ENCODE peak calls at places on chromosomes 5 and 9, in ten cellular contexts. One of them, this sample, is unnamed.

GRCh38 chr5:179974946-179975712 is 67.4 kb upstream of the TBC1D9B start:
- DNase-seq in Caco-2: peak; percentile 56
- DNase-seq in neural progenitor cell: peak; percentile 79
- DNase-seq in fibroblast of the aortic adventitia: no peak
- DNase-seq in astrocyte of the spinal cord: no peak
- DNase-seq in transverse colon: peak; percentile 59
- DNase-seq in coronary artery: no peak
- DNase-seq in mammary epithelial cell: no peak
- DNase-seq in cardiac fibroblast: peak; percentile 32
- DNase-seq in neural crest cell: peak; percentile 39
- DNase-seq in this sample: peak; percentile 64

GRCh38 chr9:81256368-81256767 is 433.0 kb downstream of the TLE1 start:
- DNase-seq in Caco-2: no peak
- DNase-seq in neural progenitor cell: no peak
- DNase-seq in fibroblast of the aortic adventitia: no peak
- DNase-seq in astrocyte of the spinal cord: no peak
- DNase-seq in transverse colon: no peak
- DNase-seq in coronary artery: no peak
- DNase-seq in mammary epithelial cell: no peak
- DNase-seq in cardiac fibroblast: no peak
- DNase-seq in neural crest cell: no peak
- DNase-seq in this sample: no peak

GRCh38 chr5:111853748-111854147 is 96.8 kb upstream of the NREP start:
- DNase-seq in Caco-2: no peak
- DNase-seq in neural progenitor cell: no peak
- DNase-seq in fibroblast of the aortic adventitia: no peak
- DNase-seq in astrocyte of the spinal cord: peak; percentile 28
- DNase-seq in transverse colon: no peak
- DNase-seq in coronary artery: no peak
- DNase-seq in mammary epithelial cell: no peak
- DNase-seq in cardiac fibroblast: peak; percentile 55
- DNase-seq in neural crest cell: no peak
- DNase-seq in this sample: no peak

GRCh38 chr9:21677387-21677786 is 125.0 kb upstream of the MTAP start:
- DNase-seq in Caco-2: no peak
- DNase-seq in neural progenitor cell: no peak
- DNase-seq in fibroblast of the aortic adventitia: no peak
- DNase-seq in astrocyte of the spinal cord: no peak
- DNase-seq in transverse colon: no peak
- DNase-seq in coronary artery: no peak
- DNase-seq in mammary epithelial cell: no peak
- DNase-seq in cardiac fibroblast: no peak
- DNase-seq in neural crest cell: no peak
- DNase-seq in this sample: no peak

GRCh38 chr9:84170521-84171141 is 169.9 kb downstream of the SLC28A3 start:
- DNase-seq in Caco-2: peak; percentile 22
- DNase-seq in neural progenitor cell: peak; percentile 13
- DNase-seq in fibroblast of the aortic adventitia: peak; percentile 93
- DNase-seq in astrocyte of the spinal cord: peak; percentile 96
- DNase-seq in transverse colon: peak; percentile 73
- DNase-seq in coronary artery: peak; percentile 87
- DNase-seq in mammary epithelial cell: peak; percentile 48
- DNase-seq in cardiac fibroblast: peak; percentile 97
- DNase-seq in neural crest cell: no peak
- DNase-seq in this sample: peak; percentile 14

GRCh38 chr9:111913159-111913558 is 16.5 kb downstream of the UGCG start:
- DNase-seq in Caco-2: no peak
- DNase-seq in neural progenitor cell: no peak
- DNase-seq in fibroblast of the aortic adventitia: no peak
- DNase-seq in astrocyte of the spinal cord: no peak
- DNase-seq in transverse colon: no peak
- DNase-seq in coronary artery: no peak
- DNase-seq in mammary epithelial cell: no peak
- DNase-seq in cardiac fibroblast: no peak
- DNase-seq in neural crest cell: no peak
- DNase-seq in this sample: no peak

GRCh38 chr9:93064392-93065124 is 6.1 kb downstream of the SUSD3 start:
- DNase-seq in Caco-2: no peak
- DNase-seq in neural progenitor cell: no peak
- DNase-seq in fibroblast of the aortic adventitia: no peak
- DNase-seq in astrocyte of the spinal cord: peak; percentile 14
- DNase-seq in transverse colon: peak; percentile 77
- DNase-seq in coronary artery: no peak
- DNase-seq in mammary epithelial cell: peak; percentile 26
- DNase-seq in cardiac fibroblast: no peak
- DNase-seq in neural crest cell: no peak
- DNase-seq in this sample: no peak

GRCh38 chr5:50752800-50753199 is 86.4 kb downstream of the PARP8 start:
- DNase-seq in Caco-2: no peak
- DNase-seq in neural progenitor cell: no peak
- DNase-seq in fibroblast of the aortic adventitia: no peak
- DNase-seq in astrocyte of the spinal cord: no peak
- DNase-seq in transverse colon: no peak
- DNase-seq in coronary artery: no peak
- DNase-seq in mammary epithelial cell: no peak
- DNase-seq in cardiac fibroblast: no peak
- DNase-seq in neural crest cell: no peak
- DNase-seq in this sample: no peak

GRCh38 chr5:29811914-29812679 is 1381.4 kb upstream of the CDH6 start:
- DNase-seq in Caco-2: peak; percentile 47
- DNase-seq in neural progenitor cell: peak; percentile 52
- DNase-seq in fibroblast of the aortic adventitia: no peak
- DNase-seq in astrocyte of the spinal cord: no peak
- DNase-seq in transverse colon: no peak
- DNase-seq in coronary artery: no peak
- DNase-seq in mammary epithelial cell: no peak
- DNase-seq in cardiac fibroblast: no peak
- DNase-seq in neural crest cell: no peak
- DNase-seq in this sample: no peak

GRCh38 chr5:79301046-79301712 is 65.2 kb downstream of the JMY start:
- DNase-seq in Caco-2: no peak
- DNase-seq in neural progenitor cell: no peak
- DNase-seq in fibroblast of the aortic adventitia: peak; percentile 20
- DNase-seq in astrocyte of the spinal cord: peak; percentile 9
- DNase-seq in transverse colon: no peak
- DNase-seq in coronary artery: no peak
- DNase-seq in mammary epithelial cell: no peak
- DNase-seq in cardiac fibroblast: no peak
- DNase-seq in neural crest cell: no peak
- DNase-seq in this sample: peak; percentile 45

GRCh38 chr5:172872997-172873491 is 39.0 kb downstream of the ERGIC1 start:
- DNase-seq in Caco-2: no peak
- DNase-seq in neural progenitor cell: no peak
- DNase-seq in fibroblast of the aortic adventitia: peak; percentile 63
- DNase-seq in astrocyte of the spinal cord: peak; percentile 94
- DNase-seq in transverse colon: peak; percentile 58
- DNase-seq in coronary artery: peak; percentile 94
- DNase-seq in mammary epithelial cell: no peak
- DNase-seq in cardiac fibroblast: peak; percentile 86
- DNase-seq in neural crest cell: no peak
- DNase-seq in this sample: no peak

GRCh38 chr5:142225141-142225540 is 99.7 kb downstream of the SPRY4 start:
- DNase-seq in Caco-2: no peak
- DNase-seq in neural progenitor cell: no peak
- DNase-seq in fibroblast of the aortic adventitia: no peak
- DNase-seq in astrocyte of the spinal cord: no peak
- DNase-seq in transverse colon: no peak
- DNase-seq in coronary artery: no peak
- DNase-seq in mammary epithelial cell: no peak
- DNase-seq in cardiac fibroblast: no peak
- DNase-seq in neural crest cell: no peak
- DNase-seq in this sample: no peak

GRCh38 chr5:150945501-150945900 is 40.7 kb upstream of the ZNF300 start:
- DNase-seq in Caco-2: no peak
- DNase-seq in neural progenitor cell: no peak
- DNase-seq in fibroblast of the aortic adventitia: peak; percentile 12
- DNase-seq in astrocyte of the spinal cord: peak; percentile 15
- DNase-seq in transverse colon: no peak
- DNase-seq in coronary artery: no peak
- DNase-seq in mammary epithelial cell: peak; percentile 6
- DNase-seq in cardiac fibroblast: peak; percentile 2
- DNase-seq in neural crest cell: no peak
- DNase-seq in this sample: no peak

GRCh38 chr9:71928376-71928775 is 16.9 kb downstream of the C9orf85 start:
- DNase-seq in Caco-2: no peak
- DNase-seq in neural progenitor cell: no peak
- DNase-seq in fibroblast of the aortic adventitia: peak; percentile 19
- DNase-seq in astrocyte of the spinal cord: no peak
- DNase-seq in transverse colon: no peak
- DNase-seq in coronary artery: no peak
- DNase-seq in mammary epithelial cell: peak; percentile 36
- DNase-seq in cardiac fibroblast: no peak
- DNase-seq in neural crest cell: no peak
- DNase-seq in this sample: no peak

GRCh38 chr9:4292781-4293180 is 7.1 kb downstream of the GLIS3 start:
- DNase-seq in Caco-2: no peak
- DNase-seq in neural progenitor cell: no peak
- DNase-seq in fibroblast of the aortic adventitia: peak; percentile 46
- DNase-seq in astrocyte of the spinal cord: peak; percentile 46
- DNase-seq in transverse colon: no peak
- DNase-seq in coronary artery: no peak
- DNase-seq in mammary epithelial cell: no peak
- DNase-seq in cardiac fibroblast: no peak
- DNase-seq in neural crest cell: no peak
- DNase-seq in this sample: no peak

GRCh38 chr5:7392401-7393024 is 3.4 kb upstream of the ADCY2 start:
- DNase-seq in Caco-2: no peak
- DNase-seq in neural progenitor cell: peak; percentile 66
- DNase-seq in fibroblast of the aortic adventitia: peak; percentile 71
- DNase-seq in astrocyte of the spinal cord: peak; percentile 32
- DNase-seq in transverse colon: no peak
- DNase-seq in coronary artery: no peak
- DNase-seq in mammary epithelial cell: no peak
- DNase-seq in cardiac fibroblast: peak; percentile 7
- DNase-seq in neural crest cell: peak; percentile 41
- DNase-seq in this sample: peak; percentile 18

DNA sequence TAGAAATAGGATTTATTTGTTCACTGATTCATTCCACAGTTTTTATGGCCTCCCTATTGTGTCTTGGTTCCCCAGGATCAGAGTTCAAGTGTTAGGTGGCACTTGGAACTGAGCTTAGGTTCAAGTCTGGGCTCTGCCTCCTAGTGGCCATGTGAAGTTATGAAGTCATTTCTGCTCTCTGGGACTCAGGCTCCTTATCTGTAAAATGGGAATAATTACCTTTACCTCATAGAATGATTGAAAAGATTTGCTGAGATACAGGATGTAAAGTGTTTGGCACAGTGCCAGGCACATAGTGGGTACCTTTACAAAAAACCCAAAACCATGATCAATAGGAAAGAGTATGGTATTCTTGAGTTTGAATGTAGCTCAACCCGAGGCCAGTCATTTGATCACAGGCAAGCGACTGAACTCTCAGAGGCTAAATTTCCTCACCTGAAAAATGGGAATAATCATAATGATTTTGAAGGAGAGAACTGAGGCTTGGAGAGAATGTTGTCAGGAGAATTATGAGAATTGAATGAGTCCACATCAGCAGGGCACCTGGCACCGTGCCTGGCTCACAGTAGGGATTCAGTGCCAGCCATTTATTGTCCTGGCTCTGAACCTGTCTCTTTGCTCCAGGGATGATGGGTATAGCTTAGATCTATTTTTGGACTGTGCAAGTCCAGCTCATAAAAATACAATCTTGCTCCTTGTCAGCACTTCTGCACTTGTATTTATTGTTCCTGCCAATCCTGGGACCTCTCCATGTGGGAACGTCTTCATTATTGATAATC is 10.7 kb downstream of the NSG2 start:
- DNase-seq in Caco-2: no peak
- DNase-seq in neural progenitor cell: no peak
- DNase-seq in fibroblast of the aortic adventitia: no peak
- DNase-seq in astrocyte of the spinal cord: no peak
- DNase-seq in transverse colon: no peak
- DNase-seq in coronary artery: no peak
- DNase-seq in mammary epithelial cell: no peak
- DNase-seq in cardiac fibroblast: no peak
- DNase-seq in neural crest cell: no peak
- DNase-seq in this sample: no peak
- TF ChIP-seq CTCF in Caco-2: no peak
- TF ChIP-seq CTCF in neural progenitor cell: peak; percentile 34
- TF ChIP-seq CTCF in fibroblast of the aortic adventitia: no peak
- TF ChIP-seq CTCF in astrocyte of the spinal cord: peak; percentile 6
- TF ChIP-seq CTCF in transverse colon: no peak
- TF ChIP-seq CTCF in coronary artery: no peak
- TF ChIP-seq CTCF in mammary epithelial cell: no peak
- TF ChIP-seq CTCF in cardiac fibroblast: no peak
- TF ChIP-seq CTCF in neural crest cell: no peak
- TF ChIP-seq CTCF in this sample: no peak

GRCh38 chr5:94159144-94159543 is 417.7 kb upstream of the POU5F2 start:
- DNase-seq in Caco-2: no peak
- DNase-seq in neural progenitor cell: no peak
- DNase-seq in fibroblast of the aortic adventitia: no peak
- DNase-seq in astrocyte of the spinal cord: no peak
- DNase-seq in transverse colon: no peak
- DNase-seq in coronary artery: no peak
- DNase-seq in mammary epithelial cell: no peak
- DNase-seq in cardiac fibroblast: no peak
- DNase-seq in neural crest cell: no peak
- DNase-seq in this sample: no peak
- TF ChIP-seq CTCF in Caco-2: no peak
- TF ChIP-seq CTCF in neural progenitor cell: no peak
- TF ChIP-seq CTCF in fibroblast of the aortic adventitia: no peak
- TF ChIP-seq CTCF in astrocyte of the spinal cord: no peak
- TF ChIP-seq CTCF in transverse colon: no peak
- TF ChIP-seq CTCF in coronary artery: no peak
- TF ChIP-seq CTCF in mammary epithelial cell: peak; percentile 3
- TF ChIP-seq CTCF in cardiac fibroblast: peak; percentile 16
- TF ChIP-seq CTCF in neural crest cell: peak; percentile 14
- TF ChIP-seq CTCF in this sample: no peak

DNA sequence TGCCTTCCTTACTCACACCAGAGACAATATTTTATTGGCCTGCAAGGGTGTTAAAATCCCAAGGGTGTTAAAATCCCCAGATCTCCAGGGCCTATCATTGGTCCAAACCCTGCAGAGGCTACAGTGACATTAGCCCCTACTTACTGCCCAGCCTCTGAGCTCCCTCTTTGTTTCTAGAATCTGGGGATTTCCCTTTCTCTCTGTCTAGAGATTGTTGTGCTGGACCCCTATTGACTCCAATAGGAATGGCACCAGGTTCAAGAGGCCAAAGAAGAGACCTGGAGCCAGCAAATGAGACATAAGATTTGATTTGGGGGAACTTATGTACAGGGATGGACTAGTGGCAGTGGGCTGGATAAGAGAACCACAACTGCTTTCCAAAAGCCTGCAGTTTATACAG is 53.3 kb upstream of the ZBED3 start:
- DNase-seq in Caco-2: no peak
- DNase-seq in neural progenitor cell: peak; percentile 54
- DNase-seq in fibroblast of the aortic adventitia: no peak
- DNase-seq in astrocyte of the spinal cord: no peak
- DNase-seq in transverse colon: no peak
- DNase-seq in coronary artery: no peak
- DNase-seq in mammary epithelial cell: no peak
- DNase-seq in cardiac fibroblast: no peak
- DNase-seq in neural crest cell: no peak
- DNase-seq in this sample: no peak
- TF ChIP-seq CTCF in Caco-2: no peak
- TF ChIP-seq CTCF in neural progenitor cell: peak; percentile 25
- TF ChIP-seq CTCF in fibroblast of the aortic adventitia: no peak
- TF ChIP-seq CTCF in astrocyte of the spinal cord: no peak
- TF ChIP-seq CTCF in transverse colon: no peak
- TF ChIP-seq CTCF in coronary artery: no peak
- TF ChIP-seq CTCF in mammary epithelial cell: no peak
- TF ChIP-seq CTCF in cardiac fibroblast: no peak
- TF ChIP-seq CTCF in neural crest cell: no peak
- TF ChIP-seq CTCF in this sample: no peak

GRCh38 chr9:7273575-7273974 is 515.8 kb downstream of the KDM4C start:
- DNase-seq in Caco-2: no peak
- DNase-seq in neural progenitor cell: peak; percentile 62
- DNase-seq in fibroblast of the aortic adventitia: peak; percentile 4
- DNase-seq in astrocyte of the spinal cord: no peak
- DNase-seq in transverse colon: no peak
- DNase-seq in coronary artery: no peak
- DNase-seq in mammary epithelial cell: no peak
- DNase-seq in cardiac fibroblast: peak; percentile 69
- DNase-seq in neural crest cell: no peak
- DNase-seq in this sample: no peak
- TF ChIP-seq CTCF in Caco-2: peak; percentile 49
- TF ChIP-seq CTCF in neural progenitor cell: peak; percentile 59
- TF ChIP-seq CTCF in fibroblast of the aortic adventitia: peak; percentile 37
- TF ChIP-seq CTCF in astrocyte of the spinal cord: peak; percentile 20
- TF ChIP-seq CTCF in transverse colon: no peak
- TF ChIP-seq CTCF in coronary artery: peak; percentile 40
- TF ChIP-seq CTCF in mammary epithelial cell: peak; percentile 5
- TF ChIP-seq CTCF in cardiac fibroblast: peak; percentile 56
- TF ChIP-seq CTCF in neural crest cell: peak; percentile 56
- TF ChIP-seq CTCF in this sample: no peak

This sample was measured in Calu3.